ENCODE peak calls at places on chromosome 3, in five cellular contexts. T is foreskin fibroblast, R is astrocyte of the cerebellum, U is fibroblast of villous mesenchyme, M is hepatocyte. Z is an unnamed sample.

GRCh38 chr3:65785065-65785645 is 253.6 kb downstream of the MAGI1 start:
- DNase-seq in T (peak; percentile 45), M (peak; percentile 78), R (peak; percentile 52), U (peak; percentile 75), Z (no peak)

GRCh38 chr3:95883801-95884200 is 930.6 kb upstream of the EPHA6 start:
- DNase-seq in R (no peak), M (no peak), U (no peak), T (no peak), Z (no peak)

GRCh38 chr3:138845771-138846173 is 11.0 kb upstream of the PIK3CB start:
- DNase-seq in U (no peak), M (no peak), R (no peak), T (no peak), Z (no peak)

GRCh38 chr3:14150491-14151230 is 25.8 kb downstream of the TMEM43 start:
- DNase-seq in M (no peak), T (no peak), R (no peak), U (no peak), Z (no peak)

GRCh38 chr3:64342940-64343691 is 117.8 kb upstream of the PRICKLE2 start:
- DNase-seq in R (no peak), T (peak; percentile 96), M (peak; percentile 65), U (peak; percentile 97), Z (peak; percentile 82)

GRCh38 chr3:134879991-134880390 is 84.9 kb downstream of the EPHB1 start:
- DNase-seq in M (no peak), T (no peak), U (no peak), R (no peak), Z (no peak)

GRCh38 chr3:118817748-118818165 is 216.9 kb downstream of the IGSF11 start:
- DNase-seq in U (peak; percentile 42), M (peak; percentile 83), T (peak; percentile 4), R (peak; percentile 34), Z (peak; percentile 25)

GRCh38 chr3:123054422-123054821 is 12.4 kb upstream of the PDIA5 start:
- DNase-seq in M (no peak), U (no peak), T (no peak), R (no peak), Z (no peak)

GRCh38 chr3:14288168-14288788 is 109.7 kb downstream of the LSM3 start:
- DNase-seq in U (no peak), R (no peak), T (no peak), M (no peak), Z (no peak)

GRCh38 chr3:190597291-190597690 is 83.4 kb downstream of the IL1RAP start:
- DNase-seq in R (no peak), M (no peak), T (no peak), U (no peak), Z (no peak)

GRCh38 chr3:79846148-79846933 is 78.5 kb upstream of the ROBO1 start:
- DNase-seq in M (no peak), R (no peak), U (no peak), T (no peak), Z (no peak)

GRCh38 chr3:79847928-79848327 is 80.1 kb upstream of the ROBO1 start:
- DNase-seq in M (no peak), R (no peak), T (no peak), U (no peak), Z (no peak)

GRCh38 chr3:79843180-79843579 is 75.4 kb upstream of the ROBO1 start:
- DNase-seq in T (no peak), R (no peak), U (no peak), M (no peak), Z (no peak)

GRCh38 chr3:79845546-79845945 is 77.7 kb upstream of the ROBO1 start:
- DNase-seq in R (no peak), M (no peak), T (no peak), U (no peak), Z (no peak)

GRCh38 chr3:79844176-79844575 is 76.4 kb upstream of the ROBO1 start:
- DNase-seq in U (no peak), R (no peak), T (no peak), M (no peak), Z (no peak)
- H3K4me3 ChIP-seq in U (no peak overlapping the region), R (no peak overlapping the region), T (no peak overlapping the region), M (no peak overlapping the region), Z (no peak overlapping the region)

DNA sequence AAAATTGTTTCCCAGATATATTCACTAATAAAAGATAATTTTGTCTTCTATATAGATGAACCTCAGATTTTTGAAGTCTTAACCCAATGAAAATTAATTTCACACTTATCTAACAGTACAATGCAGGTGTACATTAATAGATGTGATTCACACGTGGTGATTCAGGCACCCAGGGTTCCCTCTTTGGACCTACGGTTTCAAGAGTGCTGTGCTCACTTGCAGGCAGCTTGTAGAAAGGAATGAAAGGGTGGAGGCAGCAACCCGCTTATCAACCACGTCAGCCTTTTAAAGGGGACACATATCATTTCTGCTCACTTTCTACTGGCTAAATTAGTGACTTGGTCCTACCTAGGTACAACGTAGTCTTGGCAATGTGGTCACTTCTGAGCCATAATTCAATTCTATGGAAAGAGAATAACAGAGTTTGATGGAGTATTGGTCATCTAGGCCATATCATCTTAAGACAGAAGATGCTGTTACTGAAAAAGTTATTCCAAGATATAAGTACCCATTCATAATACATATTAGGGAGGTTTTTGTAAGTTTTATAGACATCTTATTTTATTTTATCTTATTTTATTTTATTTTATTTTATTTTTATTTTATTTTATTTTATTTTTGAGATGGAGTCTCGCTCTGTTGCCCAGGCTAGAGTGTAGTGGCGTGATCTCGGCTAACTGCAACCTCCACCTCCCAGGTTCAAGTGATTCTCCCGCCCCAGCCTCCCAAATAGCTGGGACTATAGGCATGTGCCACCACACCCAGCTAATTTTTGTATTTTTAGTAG is 37.9 kb downstream of the ACP3 start:
- DNase-seq in U (no peak), T (no peak), R (no peak), M (no peak), Z (peak; percentile 10)
- H3K4me3 ChIP-seq in U (no peak overlapping the region), T (no peak overlapping the region), R (no peak overlapping the region), M (no peak overlapping the region), Z (no peak overlapping the region)

DNA sequence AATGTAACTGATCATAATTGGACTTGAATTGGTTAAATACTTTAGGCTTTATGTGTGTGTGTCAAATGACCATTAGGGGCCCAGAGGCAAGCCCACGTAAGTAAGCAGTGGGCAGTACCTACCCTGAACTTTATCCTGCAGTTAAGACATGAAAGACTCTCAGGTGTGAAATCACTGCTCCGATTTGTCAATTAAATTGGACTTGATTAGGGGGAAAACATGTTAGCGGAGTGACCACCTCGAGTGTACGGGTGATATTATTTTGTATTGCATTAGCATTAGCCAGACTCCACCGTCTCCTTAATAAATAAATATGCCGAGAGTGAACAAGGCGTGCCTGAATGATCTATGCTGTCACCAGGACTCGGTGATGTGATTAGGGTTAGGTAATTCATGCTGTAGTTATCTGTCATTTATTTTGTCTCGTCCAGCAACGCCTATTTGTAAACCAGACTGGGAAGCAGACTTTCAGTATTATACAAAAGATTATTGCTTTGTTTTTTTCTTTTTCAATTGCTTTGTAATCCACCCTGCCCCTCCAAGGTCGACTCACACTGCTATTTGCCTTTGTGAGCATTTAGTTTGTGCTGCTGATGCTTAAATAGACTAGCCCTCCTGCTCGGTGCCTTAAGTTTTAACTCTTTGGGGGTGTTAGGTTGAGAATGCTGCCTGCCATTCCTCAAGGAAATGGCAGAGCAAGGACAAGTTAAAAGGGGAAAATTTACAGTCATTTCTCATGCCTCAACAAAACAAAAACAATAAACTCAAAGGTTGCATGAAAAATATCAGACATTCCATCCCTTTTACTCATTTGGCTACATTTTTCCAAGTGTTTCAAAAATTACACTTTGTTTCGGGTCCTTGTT is 1.8 kb downstream of the RBMS3 start:
- DNase-seq in M (peak; percentile 44), T (peak; percentile 44), R (no peak), U (peak; percentile 67), Z (no peak)
- H3K4me3 ChIP-seq in M (peak overlapping the region; percentile 66), T (peak overlapping the region; percentile 91), R (peak overlapping the region; percentile 71), U (peak overlapping the region; percentile 86), Z (peak overlapping the region; percentile 60)

DNA sequence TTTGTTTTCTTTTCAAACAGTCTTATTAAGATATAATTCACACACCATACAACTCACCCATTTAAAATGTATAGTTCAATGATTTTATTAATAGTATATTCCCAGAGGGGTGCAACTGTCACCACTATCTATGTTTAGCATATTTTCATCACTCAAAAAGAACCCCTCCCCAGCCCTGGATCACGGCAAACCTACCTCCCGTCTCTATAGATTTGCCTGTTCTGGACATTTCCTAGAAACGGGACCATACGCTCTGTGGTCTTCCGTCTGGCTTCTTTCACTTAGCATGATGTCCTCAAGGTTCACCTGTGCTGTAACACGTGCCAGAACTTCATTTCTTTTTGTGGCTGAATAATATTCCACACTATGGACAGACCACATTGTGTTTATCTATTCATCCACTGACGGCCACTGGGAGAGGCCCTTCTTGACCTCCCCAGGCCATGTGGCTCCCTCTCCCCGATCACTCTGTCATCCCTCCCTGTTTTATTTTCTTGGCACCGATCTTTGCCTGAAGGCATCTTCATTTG is 56.4 kb downstream of the IQSEC1 start:
- DNase-seq in R (no peak), T (no peak), U (no peak), M (no peak), Z (no peak)
- H3K4me3 ChIP-seq in R (no peak overlapping the region), T (no peak overlapping the region), U (no peak overlapping the region), M (no peak overlapping the region), Z (no peak overlapping the region)

GRCh38 chr3:120088622-120089021 is 5.6 kb downstream of the GSK3B start:
- DNase-seq in T (no peak), U (no peak), R (no peak), M (no peak), Z (no peak)
- H3K4me3 ChIP-seq in T (peak overlapping the region; percentile 19), U (no peak overlapping the region), R (no peak overlapping the region), M (no peak overlapping the region), Z (no peak overlapping the region)

DNA sequence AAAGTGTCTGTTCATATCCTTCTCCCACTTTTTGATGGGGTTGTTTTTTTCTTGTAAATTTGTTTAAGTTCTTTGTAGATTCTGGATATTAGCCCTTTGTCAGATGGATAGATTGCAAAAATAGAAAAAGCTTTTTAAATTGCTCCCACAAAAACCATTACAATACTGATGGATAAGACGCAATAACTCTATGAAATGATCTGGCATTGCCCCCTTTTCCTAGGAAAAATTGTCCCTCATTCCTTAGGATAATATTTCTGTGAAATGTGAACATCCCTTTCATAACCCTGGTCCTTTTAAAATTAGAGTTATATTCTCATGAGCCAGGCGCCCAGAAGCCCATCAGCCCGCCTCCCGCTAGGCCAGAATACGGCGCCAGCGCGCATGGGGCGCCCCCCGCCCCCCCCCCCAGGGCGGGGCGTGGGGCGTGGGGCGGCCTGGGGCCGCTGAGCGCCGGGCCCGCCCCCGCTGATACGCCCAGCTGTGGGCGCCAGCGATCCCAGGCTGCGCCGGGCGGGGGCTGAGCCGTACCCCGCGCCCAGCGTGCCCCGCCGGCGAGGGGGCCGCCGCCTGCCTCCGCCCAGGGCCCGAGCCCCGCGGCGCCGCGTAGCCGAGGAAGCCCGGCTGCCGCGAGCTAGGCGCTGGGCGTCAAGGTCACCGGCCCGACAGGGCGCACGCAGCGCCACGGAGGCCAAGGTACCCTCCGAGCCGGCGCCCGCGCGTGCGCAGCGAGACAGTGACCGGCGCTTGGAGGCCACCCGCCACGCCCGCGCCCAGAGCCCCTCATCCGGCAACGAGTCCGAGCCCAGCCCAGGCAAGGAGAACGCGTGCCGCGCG is 11.1 kb upstream of the ROPN1B start:
- DNase-seq in R (no peak), M (peak; percentile 40), U (no peak), T (no peak), Z (no peak)
- H3K4me3 ChIP-seq in R (no peak overlapping the region), M (no peak overlapping the region), U (no peak overlapping the region), T (no peak overlapping the region), Z (no peak overlapping the region)

Z was measured in kidney epithelial cell.